ENCODE peak calls at places on chromosomes 16 and 17, in eight cellular contexts. E, C, I, V, O, L, U and J are unnamed samples.

GRCh38 chr17:38451840-38452529 is 23.7 kb downstream of the ARHGAP23 start:
- DNase-seq in E (peak), C (peak), I (no peak), V (peak), O (peak), L (peak), U (no peak), J (no peak)

GRCh38 chr16:83305092-83305491 is 502.7 kb upstream of the HSBP1 start:
- DNase-seq in E (peak), C (peak), I (no peak), V (peak), O (peak), L (peak), U (no peak), J (no peak)

GRCh38 chr17:39261286-39261685 is 35.5 kb upstream of the STAC2 start:
- DNase-seq in E (no peak), C (no peak), I (no peak), V (no peak), O (no peak), L (no peak), U (no peak), J (no peak)

GRCh38 chr17:80796430-80796861 is 195.2 kb upstream of the CHMP6 start:
- DNase-seq in E (no peak), C (no peak), I (no peak), V (no peak), O (no peak), L (no peak), U (no peak), J (no peak)

GRCh38 chr17:49334744-49335512 is 27.1 kb downstream of the ZNF652 start:
- DNase-seq in E (no peak), C (no peak), I (no peak), V (no peak), O (no peak), L (no peak), U (no peak), J (no peak)

GRCh38 chr17:70031341-70031740 is 43.7 kb upstream of the KCNJ16 start:
- DNase-seq in E (no peak), C (no peak), I (no peak), V (no peak), O (no peak), L (no peak), U (no peak), J (no peak)

GRCh38 chr17:73759324-73760185 is 115.3 kb upstream of the SDK2 start:
- DNase-seq in E (no peak), C (no peak), I (no peak), V (no peak), O (no peak), L (no peak), U (no peak), J (no peak)

GRCh38 chr16:87387942-87388817 is 4.0 kb upstream of the MAP1LC3B start:
- DNase-seq in E (peak), C (peak), I (peak), V (peak), O (peak), L (peak), U (peak), J (peak)

GRCh38 chr17:1031711-1032110 is 34.8 kb downstream of the TIMM22 start:
- DNase-seq in E (peak), C (no peak), I (peak), V (no peak), O (no peak), L (no peak), U (no peak), J (no peak)

GRCh38 chr16:86497551-86498021 is 12.7 kb upstream of the FOXF1 start:
- DNase-seq in E (no peak), C (no peak), I (no peak), V (no peak), O (no peak), L (no peak), U (no peak), J (no peak)

GRCh38 chr17:6536053-6536452 is 20.3 kb downstream of the PITPNM3 start:
- DNase-seq in E (no peak), C (no peak), I (no peak), V (no peak), O (no peak), L (no peak), U (no peak), J (no peak)

GRCh38 chr17:77628035-77628434 is 330.5 kb upstream of the TNRC6C start:
- DNase-seq in E (no peak), C (no peak), I (no peak), V (no peak), O (no peak), L (no peak), U (no peak), J (no peak)

GRCh38 chr17:82257473-82257872 is 16.0 kb downstream of the CSNK1D start:
- DNase-seq in E (no peak), C (no peak), I (no peak), V (no peak), O (no peak), L (no peak), U (no peak), J (peak)

GRCh38 chr17:72974605-72975232 is 117.8 kb downstream of the SLC39A11 start:
- DNase-seq in E (peak), C (no peak), I (no peak), V (peak), O (peak), L (no peak), U (no peak), J (no peak)

GRCh38 chr16:54048994-54049929 is 237.3 kb downstream of the IRX3 start:
- DNase-seq in E (no peak), C (no peak), I (no peak), V (no peak), O (no peak), L (no peak), U (no peak), J (no peak)

GRCh38 chr16:85768225-85768624 is 17.3 kb upstream of the C16orf74 start:
- DNase-seq in E (no peak), C (no peak), I (no peak), V (no peak), O (no peak), L (no peak), U (no peak), J (no peak)